ENCODE peak calls at places on chromosomes 4 and X, in four cellular contexts. One of them, this sample, is unnamed.

GRCh38 chr4:129455462-129455861 is 359.5 kb downstream of the C4orf33 start:
- DNase-seq in K562: no peak
- DNase-seq in WTC11: no peak
- DNase-seq in HepG2: no peak
- DNase-seq in this sample: no peak

GRCh38 chrX:78331708-78332107 is 4.3 kb upstream of the CYSLTR1 start:
- DNase-seq in HepG2: no peak
- DNase-seq in K562: no peak
- DNase-seq in WTC11: no peak
- DNase-seq in this sample: no peak

GRCh38 chrX:150269613-150270254 is 93.4 kb upstream of the MAMLD1 start:
- DNase-seq in K562: no peak
- DNase-seq in WTC11: no peak
- DNase-seq in HepG2: peak; percentile 92
- DNase-seq in this sample: peak; percentile 81

GRCh38 chr4:177283167-177283566 is 26.5 kb upstream of the NEIL3 start:
- DNase-seq in WTC11: no peak
- DNase-seq in HepG2: no peak
- DNase-seq in K562: no peak
- DNase-seq in this sample: no peak

GRCh38 chr4:124703154-124703553 is 9.4 kb downstream of the ANKRD50 start:
- DNase-seq in K562: no peak
- DNase-seq in WTC11: no peak
- DNase-seq in HepG2: no peak
- DNase-seq in this sample: no peak

GRCh38 chr4:13919021-13919441 is 291.5 kb upstream of the BOD1L1 start:
- DNase-seq in K562: no peak
- DNase-seq in HepG2: no peak
- DNase-seq in WTC11: no peak
- DNase-seq in this sample: no peak

GRCh38 chr4:98838977-98839618 is 89.8 kb downstream of the EIF4E start:
- DNase-seq in WTC11: no peak
- DNase-seq in HepG2: no peak
- DNase-seq in K562: peak; percentile 29
- DNase-seq in this sample: no peak

GRCh38 chrX:108349210-108349609 is 89.0 kb downstream of the COL4A6 start:
- DNase-seq in HepG2: no peak
- DNase-seq in K562: no peak
- DNase-seq in WTC11: no peak
- DNase-seq in this sample: no peak

GRCh38 chr4:169201144-169202124 is 69.3 kb downstream of the SH3RF1 start:
- DNase-seq in K562: no peak
- DNase-seq in WTC11: no peak
- DNase-seq in HepG2: no peak
- DNase-seq in this sample: no peak

GRCh38 chr4:72326692-72327632 is 242.1 kb downstream of the ADAMTS3 start:
- DNase-seq in K562: no peak
- DNase-seq in WTC11: no peak
- DNase-seq in HepG2: peak; percentile 33
- DNase-seq in this sample: peak; percentile 32

GRCh38 chr4:145709843-145710242 is 29.9 kb downstream of the C4orf51 start:
- DNase-seq in HepG2: no peak
- DNase-seq in K562: no peak
- DNase-seq in WTC11: no peak
- DNase-seq in this sample: no peak

GRCh38 chrX:3527811-3528210 is 181.4 kb upstream of the MXRA5 start:
- DNase-seq in HepG2: no peak
- DNase-seq in K562: no peak
- DNase-seq in WTC11: no peak
- DNase-seq in this sample: no peak

GRCh38 chrX:71636438-71637252 is 18.3 kb upstream of the CXCR3 start:
- DNase-seq in K562: no peak
- DNase-seq in WTC11: no peak
- DNase-seq in HepG2: no peak
- DNase-seq in this sample: no peak

GRCh38 chr4:152961041-152961751 is 25.1 kb downstream of the FHDC1 start:
- DNase-seq in K562: no peak
- DNase-seq in HepG2: no peak
- DNase-seq in WTC11: no peak
- DNase-seq in this sample: no peak

GRCh38 chr4:188329526-188329925 is 190.3 kb downstream of the TRIML1 start:
- DNase-seq in K562: no peak
- DNase-seq in WTC11: no peak
- DNase-seq in HepG2: peak; percentile 3
- DNase-seq in this sample: no peak

GRCh38 chrX:113644426-113644825 is 803.8 kb upstream of the AMOT start:
- DNase-seq in WTC11: no peak
- DNase-seq in HepG2: no peak
- DNase-seq in K562: no peak
- DNase-seq in this sample: no peak

GRCh38 chrX:24763989-24764388 is 70.3 kb downstream of the POLA1 start:
- DNase-seq in K562: no peak
- DNase-seq in WTC11: no peak
- DNase-seq in HepG2: no peak
- DNase-seq in this sample: no peak

GRCh38 chrX:42519666-42520231 is 258.2 kb downstream of the PPP1R2C start:
- DNase-seq in K562: peak; percentile 3
- DNase-seq in WTC11: no peak
- DNase-seq in HepG2: no peak
- DNase-seq in this sample: peak; percentile 1

GRCh38 chr4:153115322-153116100 is 88.7 kb upstream of the TRIM2 start:
- DNase-seq in WTC11: no peak
- DNase-seq in HepG2: peak; percentile 11
- DNase-seq in K562: no peak
- DNase-seq in this sample: peak; percentile 69

GRCh38 chr4:26015133-26015651 is 101.2 kb downstream of the SMIM20 start:
- DNase-seq in HepG2: no peak
- DNase-seq in WTC11: no peak
- DNase-seq in K562: no peak
- DNase-seq in this sample: no peak

GRCh38 chr4:5784960-5785611 is 74.1 kb downstream of the EVC start:
- DNase-seq in HepG2: no peak
- DNase-seq in WTC11: no peak
- DNase-seq in K562: no peak
- DNase-seq in this sample: no peak

GRCh38 chrX:46758163-46758955 is 559 bp downstream of the SLC9A7 start:
- DNase-seq in WTC11: no peak
- DNase-seq in HepG2: no peak
- DNase-seq in K562: no peak
- DNase-seq in this sample: no peak

GRCh38 chrX:37545066-37545465 is 26.4 kb upstream of the LANCL3 start:
- DNase-seq in K562: no peak
- DNase-seq in HepG2: no peak
- DNase-seq in WTC11: no peak
- DNase-seq in this sample: no peak

GRCh38 chr4:7394681-7395451 is 39.9 kb downstream of the PSAPL1 start:
- DNase-seq in K562: no peak
- DNase-seq in WTC11: no peak
- DNase-seq in HepG2: no peak
- DNase-seq in this sample: peak; percentile 33

GRCh38 chr4:8695237-8696219 is 103.0 kb downstream of the CPZ start:
- DNase-seq in K562: no peak
- DNase-seq in WTC11: no peak
- DNase-seq in HepG2: no peak
- DNase-seq in this sample: no peak

GRCh38 chr4:73603307-73603710 is 16.9 kb downstream of the RASSF6 start:
- DNase-seq in HepG2: peak; percentile 88
- DNase-seq in WTC11: no peak
- DNase-seq in K562: no peak
- DNase-seq in this sample: peak; percentile 51

GRCh38 chrX:101407167-101407747 is 468 bp downstream of the GLA start:
- DNase-seq in WTC11: no peak
- DNase-seq in K562: no peak
- DNase-seq in HepG2: no peak
- DNase-seq in this sample: no peak

GRCh38 chr4:121651597-121651996 is 45.2 kb downstream of the ANXA5 start:
- DNase-seq in K562: no peak
- DNase-seq in WTC11: no peak
- DNase-seq in HepG2: no peak
- DNase-seq in this sample: no peak

GRCh38 chr4:80361329-80361900 is 25.9 kb downstream of the CFAP299 start:
- DNase-seq in K562: no peak
- DNase-seq in HepG2: peak; percentile 5
- DNase-seq in WTC11: no peak
- DNase-seq in this sample: peak; percentile 8

GRCh38 chrX:39018526-39018925 is 217.3 kb downstream of the MID1IP1 start:
- DNase-seq in HepG2: no peak
- DNase-seq in WTC11: no peak
- DNase-seq in K562: no peak
- DNase-seq in this sample: no peak

GRCh38 chr4:168802222-168802621 is 207.8 kb downstream of the CBR4 start:
- DNase-seq in HepG2: no peak
- DNase-seq in K562: no peak
- DNase-seq in WTC11: no peak
- DNase-seq in this sample: no peak

GRCh38 chr4:181821039-181822004 is 421.9 kb upstream of the TENM3 start:
- DNase-seq in HepG2: no peak
- DNase-seq in K562: no peak
- DNase-seq in WTC11: no peak
- DNase-seq in this sample: no peak

GRCh38 chr4:159508917-159509500 is 406.1 kb downstream of the RAPGEF2 start:
- DNase-seq in K562: no peak
- DNase-seq in WTC11: no peak
- DNase-seq in HepG2: no peak
- DNase-seq in this sample: no peak

GRCh38 chrX:114798902-114799301 is 215.0 kb downstream of the HTR2C start:
- DNase-seq in HepG2: no peak
- DNase-seq in WTC11: no peak
- DNase-seq in K562: no peak
- DNase-seq in this sample: no peak

GRCh38 chrX:123964155-123964554 is 2.6 kb downstream of the STAG2 start:
- DNase-seq in WTC11: no peak
- DNase-seq in K562: no peak
- DNase-seq in HepG2: no peak
- DNase-seq in this sample: no peak

GRCh38 chr4:828641-829271 is 2.8 kb upstream of the CPLX1 start:
- DNase-seq in WTC11: peak; percentile 58
- DNase-seq in K562: no peak
- DNase-seq in HepG2: peak; percentile 49
- DNase-seq in this sample: peak; percentile 39
- TF ChIP-seq NR3C1 in WTC11: no peak
- TF ChIP-seq NR3C1 in K562: no peak
- TF ChIP-seq NR3C1 in HepG2: no peak
- TF ChIP-seq NR3C1 in this sample: no peak

GRCh38 chrX:132001127-132001526 is 22.0 kb upstream of the STK26 start:
- DNase-seq in K562: no peak
- DNase-seq in WTC11: no peak
- DNase-seq in HepG2: no peak
- DNase-seq in this sample: no peak

GRCh38 chrX:132009344-132009743 is 13.8 kb upstream of the STK26 start:
- DNase-seq in WTC11: no peak
- DNase-seq in K562: no peak
- DNase-seq in HepG2: no peak
- DNase-seq in this sample: no peak

GRCh38 chrX:132004728-132005127 is 18.4 kb upstream of the STK26 start:
- DNase-seq in HepG2: no peak
- DNase-seq in K562: peak; percentile 32
- DNase-seq in WTC11: no peak
- DNase-seq in this sample: no peak
- TF ChIP-seq NR3C1 in HepG2: no peak
- TF ChIP-seq NR3C1 in K562: no peak
- TF ChIP-seq NR3C1 in WTC11: no peak
- TF ChIP-seq NR3C1 in this sample: no peak

DNA sequence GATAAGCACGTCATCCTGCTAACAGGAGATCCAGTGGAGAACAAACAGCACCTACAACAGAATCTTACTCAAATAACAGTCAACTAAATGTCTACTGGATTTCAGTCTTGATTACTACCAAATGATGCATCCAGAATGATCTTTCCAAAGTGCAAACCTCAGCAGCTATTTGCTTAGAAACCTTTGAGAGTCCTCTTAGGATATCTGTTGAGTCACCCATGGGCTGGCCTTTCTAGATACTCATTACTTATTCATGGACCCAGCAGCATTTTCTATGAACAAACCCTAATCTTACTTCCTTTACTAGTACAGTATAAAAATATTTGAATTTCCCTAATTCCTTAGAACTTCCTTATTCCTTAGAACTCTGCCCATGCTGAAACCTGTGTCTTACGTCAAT is 118.5 kb upstream of the PABPC4L start:
- DNase-seq in HepG2: no peak
- DNase-seq in WTC11: no peak
- DNase-seq in K562: no peak
- DNase-seq in this sample: no peak
- TF ChIP-seq NR3C1 in HepG2: no peak
- TF ChIP-seq NR3C1 in WTC11: no peak
- TF ChIP-seq NR3C1 in K562: no peak
- TF ChIP-seq NR3C1 in this sample: no peak

GRCh38 chr4:55395218-55395528 is 584 bp upstream of the TMEM165 start:
- DNase-seq in WTC11: no peak
- DNase-seq in K562: no peak
- DNase-seq in HepG2: no peak
- DNase-seq in this sample: no peak

GRCh38 chr4:55395529-55396304 is at the start of gene TMEM165:
- DNase-seq in K562: peak; percentile 96
- DNase-seq in HepG2: peak; percentile 77
- DNase-seq in WTC11: peak; percentile 95
- DNase-seq in this sample: peak; percentile 90

GRCh38 chr4:55397024-55397520 is 1.3 kb downstream of the TMEM165 start:
- DNase-seq in HepG2: no peak
- DNase-seq in K562: no peak
- DNase-seq in WTC11: no peak
- DNase-seq in this sample: no peak

GRCh38 chr4:55396305-55397023 is 707 bp downstream of the TMEM165 start:
- DNase-seq in HepG2: peak; percentile 31
- DNase-seq in K562: peak; percentile 54
- DNase-seq in WTC11: peak; percentile 67
- DNase-seq in this sample: peak; percentile 25

DNA sequence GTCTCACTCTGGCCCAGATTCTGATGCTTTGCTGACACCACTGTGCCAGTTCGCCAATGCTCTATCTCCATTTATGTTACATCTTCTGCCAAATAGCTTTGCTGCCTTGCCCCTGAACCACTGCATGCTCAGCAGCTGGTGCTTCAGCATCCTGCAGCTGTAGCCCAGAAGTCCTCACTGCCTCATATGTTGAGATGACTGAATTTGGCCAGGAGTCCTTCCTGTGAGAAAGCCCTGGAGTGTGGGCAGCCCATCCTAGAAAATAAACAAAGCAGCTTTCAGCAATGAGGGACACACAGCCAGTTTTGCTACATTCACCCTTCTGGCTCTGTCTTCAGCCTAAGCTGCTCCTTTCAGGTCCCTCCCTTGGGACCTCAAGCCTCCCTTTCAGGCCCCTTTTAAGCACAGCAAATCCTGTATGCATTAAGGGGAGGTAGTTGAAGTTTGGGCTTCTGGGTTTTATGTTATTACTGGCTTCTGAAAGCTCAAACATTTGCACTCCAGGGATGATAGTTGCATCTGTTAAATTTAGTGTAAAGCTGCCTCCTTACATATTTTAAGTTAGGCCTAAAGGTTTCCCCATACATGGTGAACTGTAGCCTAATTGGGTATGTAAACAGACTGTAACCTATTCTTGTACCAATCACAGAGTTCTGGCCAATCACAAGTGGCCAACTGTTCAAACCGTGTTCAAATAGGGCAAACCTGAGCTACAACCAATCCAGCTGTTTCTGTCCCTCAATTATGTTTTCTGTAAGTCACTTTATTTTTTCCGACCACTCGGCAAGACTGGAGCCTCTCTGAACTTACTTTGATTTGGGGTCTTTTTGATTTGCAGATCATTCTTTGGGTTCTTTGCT is 2.1 kb upstream of the TMEM165 start:
- DNase-seq in WTC11: no peak
- DNase-seq in HepG2: no peak
- DNase-seq in K562: no peak
- DNase-seq in this sample: no peak
- TF ChIP-seq NR3C1 in WTC11: no peak
- TF ChIP-seq NR3C1 in HepG2: no peak
- TF ChIP-seq NR3C1 in K562: no peak
- TF ChIP-seq NR3C1 in this sample: no peak